ENCODE peak calls at places on chromosomes 12 and 14, in nine cellular contexts. B is upper lobe of left lung, I is GM23338, E is sigmoid colon, L is prostate gland, M is HCT116, K is stomach, Q is endothelial cell of umbilical vein, A is breast epithelium. C is an unnamed sample.

GRCh38 chr12:93857279-93857894 is 180.2 kb downstream of the CRADD start:
- DNase-seq in B (no peak), I (no peak), E (no peak), L (no peak), M (no peak), K (no peak), Q (no peak), A (no peak), C (no peak)

GRCh38 chr14:95841680-95842079 is 35.0 kb upstream of the TUNAR start:
- DNase-seq in B (no peak), I (no peak), E (no peak), L (no peak), M (no peak), K (no peak), Q (no peak), A (no peak), C (no peak)

GRCh38 chr14:58919262-58919661 is 269.2 kb upstream of the DAAM1 start:
- DNase-seq in B (no peak), I (no peak), E (no peak), L (no peak), M (no peak), K (no peak), Q (no peak), A (no peak), C (no peak)

GRCh38 chr14:55116246-55117030 is 12.6 kb upstream of the LGALS3 start:
- DNase-seq in B (no peak), I (no peak), E (peak; percentile 38), L (no peak), M (no peak), K (peak; percentile 62), Q (no peak), A (no peak), C (no peak)

GRCh38 chr12:113449299-113449698 is 22.4 kb downstream of the LHX5 start:
- DNase-seq in B (no peak), I (no peak), E (no peak), L (no peak), M (no peak), K (no peak), Q (no peak), A (no peak), C (no peak)

GRCh38 chr12:29869916-29870315 is 86.2 kb upstream of the TMTC1 start:
- DNase-seq in B (no peak), I (no peak), E (no peak), L (no peak), M (no peak), K (no peak), Q (no peak), A (no peak), C (no peak)

GRCh38 chr14:73235531-73236155 is 1.7 kb upstream of the PAPLN start:
- DNase-seq in B (no peak), I (peak; percentile 83), E (peak; percentile 64), L (no peak), M (no peak), K (no peak), Q (no peak), A (no peak), C (no peak)

GRCh38 chr12:62006076-62006732 is 254.0 kb upstream of the USP15 start:
- DNase-seq in B (no peak), I (peak; percentile 73), E (no peak), L (no peak), M (peak; percentile 45), K (no peak), Q (peak; percentile 42), A (no peak), C (no peak)

GRCh38 chr14:88129306-88130056 is 124.5 kb downstream of the GPR65 start:
- DNase-seq in B (no peak), I (peak; percentile 28), E (no peak), L (no peak), M (no peak), K (no peak), Q (peak; percentile 11), A (no peak), C (no peak)

GRCh38 chr14:87133073-87133815 is 859.7 kb downstream of the GALC start:
- DNase-seq in B (no peak), I (no peak), E (no peak), L (no peak), M (no peak), K (no peak), Q (no peak), A (peak; percentile 78), C (no peak)

GRCh38 chr12:22692964-22693555 is 68.1 kb downstream of the ETNK1 start:
- DNase-seq in B (peak; percentile 78), I (no peak), E (peak; percentile 60), L (no peak), M (no peak), K (no peak), Q (no peak), A (no peak), C (no peak)

GRCh38 chr14:102986810-102987579 is 64.5 kb downstream of the AMN start:
- DNase-seq in B (no peak), I (no peak), E (no peak), L (peak; percentile 66), M (no peak), K (no peak), Q (peak; percentile 57), A (no peak), C (no peak)

GRCh38 chr14:23935158-23935557 is 18.4 kb upstream of the DHRS4 start:
- DNase-seq in B (no peak), I (no peak), E (no peak), L (no peak), M (no peak), K (no peak), Q (no peak), A (no peak), C (no peak)

GRCh38 chr12:24918596-24918995 is 30.3 kb downstream of the BCAT1 start:
- DNase-seq in B (no peak), I (no peak), E (no peak), L (no peak), M (no peak), K (no peak), Q (peak; percentile 60), A (no peak), C (no peak)

GRCh38 chr14:22039938-22040780 is 366.5 kb upstream of the OR4E1 start:
- DNase-seq in B (no peak), I (peak; percentile 27), E (no peak), L (no peak), M (peak; percentile 18), K (no peak), Q (peak; percentile 32), A (no peak), C (no peak)

GRCh38 chr12:107311682-107312081 is 218.3 kb upstream of the CRY1 start:
- DNase-seq in B (no peak), I (no peak), E (no peak), L (no peak), M (no peak), K (no peak), Q (no peak), A (no peak), C (no peak)

GRCh38 chr14:68897559-68898160 is 81.4 kb downstream of the ACTN1 start:
- DNase-seq in B (no peak), I (no peak), E (no peak), L (no peak), M (no peak), K (no peak), Q (no peak), A (no peak), C (no peak)

GRCh38 chr12:90124289-90124688 is 415.7 kb upstream of the ATP2B1 start:
- DNase-seq in B (no peak), I (no peak), E (no peak), L (no peak), M (no peak), K (no peak), Q (no peak), A (no peak), C (no peak)

GRCh38 chr14:23094666-23095195 is at the start of gene ACIN1:
- DNase-seq in B (peak; percentile 94), I (no peak), E (peak; percentile 90), L (peak; percentile 69), M (peak; percentile 74), K (peak; percentile 75), Q (peak; percentile 94), A (no peak), C (peak; percentile 85)

GRCh38 chr14:67815573-67816235 is 686 bp downstream of the ZFYVE26 start:
- DNase-seq in B (no peak), I (peak; percentile 27), E (no peak), L (no peak), M (no peak), K (no peak), Q (peak; percentile 48), A (no peak), C (no peak)

GRCh38 chr12:55842681-55843429 is at the start of gene MMP19:
- DNase-seq in B (peak; percentile 40), I (peak; percentile 74), E (peak; percentile 76), L (no peak), M (no peak), K (no peak), Q (no peak), A (no peak), C (peak; percentile 72)

GRCh38 chr14:49692895-49693737 is at the start of gene KLHDC1:
- DNase-seq in B (peak; percentile 96), I (peak; percentile 83), E (peak; percentile 95), L (peak; percentile 72), M (no peak), K (peak; percentile 84), Q (peak; percentile 85), A (peak; percentile 61), C (peak; percentile 90)
- TF ChIP-seq POLR2AphosphoS5 in B (peak; percentile 98), I (peak; percentile 52), E (peak; percentile 99), L (peak; percentile 77), M (peak; percentile 56), K (peak; percentile 99), Q (peak; percentile 91), A (peak; percentile 93), C (peak; percentile 99)

GRCh38 chr12:5377997-5378596 is 53.8 kb upstream of the NTF3 start:
- DNase-seq in B (no peak), I (no peak), E (peak; percentile 78), L (peak; percentile 82), M (no peak), K (no peak), Q (no peak), A (no peak), C (no peak)
- TF ChIP-seq POLR2AphosphoS5 in B (no peak), I (no peak), E (peak; percentile 75), L (peak; percentile 66), M (no peak), K (no peak), Q (no peak), A (no peak), C (no peak)

DNA sequence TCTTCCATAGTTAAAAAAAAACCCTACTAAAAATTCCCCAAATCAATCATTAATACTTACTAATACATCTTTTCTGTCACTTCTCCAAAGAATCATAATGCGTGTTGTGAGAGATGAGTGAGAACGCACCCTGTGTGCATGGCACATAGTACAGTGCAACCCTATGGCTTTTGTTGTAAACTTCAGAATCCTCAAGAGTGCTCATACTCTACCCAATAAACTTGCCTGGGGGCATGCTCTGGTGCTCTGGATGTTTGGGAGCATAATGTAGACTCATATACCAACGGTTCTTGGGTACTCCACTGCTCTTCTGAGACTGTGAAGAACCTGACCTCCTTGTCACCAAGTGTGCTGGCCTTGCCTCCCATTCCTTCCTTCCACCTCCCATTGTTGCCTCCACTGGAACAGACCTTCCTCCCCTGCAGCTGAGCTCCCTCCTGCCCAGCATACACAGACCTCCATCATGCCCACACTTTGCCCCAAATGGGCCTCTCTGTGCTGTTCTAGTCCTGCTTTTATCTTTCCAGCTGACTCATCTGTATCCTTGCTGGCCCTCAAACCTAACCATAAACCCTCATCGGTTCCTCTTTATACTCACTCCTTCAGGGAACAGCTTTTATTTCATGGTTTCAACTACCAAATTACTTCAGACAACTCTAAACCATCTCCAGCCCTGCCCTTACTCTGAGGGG is 8.9 kb downstream of the DCP1B start:
- DNase-seq in B (no peak), I (no peak), E (no peak), L (no peak), M (no peak), K (no peak), Q (no peak), A (no peak), C (no peak)
- TF ChIP-seq POLR2AphosphoS5 in B (no peak), I (no peak), E (no peak), L (no peak), M (no peak), K (no peak), Q (no peak), A (no peak), C (no peak)

GRCh38 chr12:75505706-75506312 is 5.6 kb downstream of the KRR1 start:
- DNase-seq in B (no peak), I (no peak), E (no peak), L (no peak), M (no peak), K (no peak), Q (peak; percentile 60), A (no peak), C (no peak)
- TF ChIP-seq POLR2AphosphoS5 in B (no peak), I (no peak), E (no peak), L (no peak), M (no peak), K (no peak), Q (no peak), A (no peak), C (no peak)